ENCODE peak calls at places on chromosomes 5 and 9, in nine cellular contexts. One of them, this sample, is unnamed.

GRCh38 chr5:103293719-103294118 is 35.2 kb downstream of the MACIR start:
- DNase-seq in NCI-H2081: no peak
- DNase-seq in astrocyte of the cerebellum: no peak
- DNase-seq in dorsolateral prefrontal cortex: no peak
- DNase-seq in GM23338: no peak
- DNase-seq in fibroblast of mammary gland: peak
- DNase-seq in adrenal gland: no peak
- DNase-seq in fibroblast of lung: peak
- DNase-seq in SHP77: no peak
- DNase-seq in this sample: no peak

GRCh38 chr5:169354263-169354662 is 53.3 kb upstream of the SLIT3 start:
- DNase-seq in fibroblast of mammary gland: peak
- DNase-seq in fibroblast of lung: peak
- DNase-seq in NCI-H2081: no peak
- DNase-seq in GM23338: no peak
- DNase-seq in adrenal gland: no peak
- DNase-seq in astrocyte of the cerebellum: no peak
- DNase-seq in SHP77: no peak
- DNase-seq in dorsolateral prefrontal cortex: no peak
- DNase-seq in this sample: no peak

GRCh38 chr9:86795861-86796497 is 151.3 kb downstream of the GAS1 start:
- DNase-seq in GM23338: peak
- DNase-seq in adrenal gland: peak
- DNase-seq in SHP77: no peak
- DNase-seq in fibroblast of mammary gland: peak
- DNase-seq in astrocyte of the cerebellum: peak
- DNase-seq in fibroblast of lung: peak
- DNase-seq in dorsolateral prefrontal cortex: no peak
- DNase-seq in NCI-H2081: no peak
- DNase-seq in this sample: no peak

GRCh38 chr5:59036274-59036961 is 453.5 kb downstream of the RAB3C start:
- DNase-seq in astrocyte of the cerebellum: peak
- DNase-seq in GM23338: no peak
- DNase-seq in SHP77: peak
- DNase-seq in NCI-H2081: no peak
- DNase-seq in fibroblast of mammary gland: peak
- DNase-seq in adrenal gland: no peak
- DNase-seq in fibroblast of lung: peak
- DNase-seq in dorsolateral prefrontal cortex: no peak
- DNase-seq in this sample: no peak

GRCh38 chr5:61311836-61312808 is 19.9 kb upstream of the ZSWIM6 start:
- DNase-seq in GM23338: no peak
- DNase-seq in fibroblast of lung: peak
- DNase-seq in SHP77: no peak
- DNase-seq in NCI-H2081: no peak
- DNase-seq in astrocyte of the cerebellum: no peak
- DNase-seq in fibroblast of mammary gland: peak
- DNase-seq in adrenal gland: no peak
- DNase-seq in dorsolateral prefrontal cortex: no peak
- DNase-seq in this sample: no peak

GRCh38 chr5:16593013-16593412 is 23.8 kb downstream of the RETREG1 start:
- DNase-seq in NCI-H2081: no peak
- DNase-seq in adrenal gland: no peak
- DNase-seq in fibroblast of lung: peak
- DNase-seq in GM23338: no peak
- DNase-seq in dorsolateral prefrontal cortex: no peak
- DNase-seq in SHP77: no peak
- DNase-seq in astrocyte of the cerebellum: no peak
- DNase-seq in fibroblast of mammary gland: peak
- DNase-seq in this sample: no peak

GRCh38 chr5:174523311-174524159 is 200.8 kb upstream of the MSX2 start:
- DNase-seq in NCI-H2081: no peak
- DNase-seq in GM23338: no peak
- DNase-seq in fibroblast of lung: no peak
- DNase-seq in adrenal gland: no peak
- DNase-seq in dorsolateral prefrontal cortex: no peak
- DNase-seq in SHP77: no peak
- DNase-seq in astrocyte of the cerebellum: no peak
- DNase-seq in fibroblast of mammary gland: no peak
- DNase-seq in this sample: no peak

GRCh38 chr5:100647461-100648230 is 112.5 kb downstream of the FAM174A start:
- DNase-seq in fibroblast of lung: peak
- DNase-seq in NCI-H2081: peak
- DNase-seq in GM23338: peak
- DNase-seq in dorsolateral prefrontal cortex: no peak
- DNase-seq in astrocyte of the cerebellum: no peak
- DNase-seq in adrenal gland: no peak
- DNase-seq in SHP77: peak
- DNase-seq in fibroblast of mammary gland: no peak
- DNase-seq in this sample: no peak

GRCh38 chr9:131405858-131406566 is 12.1 kb downstream of the PRRC2B start:
- DNase-seq in fibroblast of mammary gland: no peak
- DNase-seq in dorsolateral prefrontal cortex: peak
- DNase-seq in GM23338: no peak
- DNase-seq in SHP77: no peak
- DNase-seq in fibroblast of lung: no peak
- DNase-seq in adrenal gland: no peak
- DNase-seq in NCI-H2081: peak
- DNase-seq in astrocyte of the cerebellum: no peak
- DNase-seq in this sample: no peak

GRCh38 chr5:119347996-119348395 is 7.8 kb upstream of the TNFAIP8 start:
- DNase-seq in SHP77: no peak
- DNase-seq in dorsolateral prefrontal cortex: no peak
- DNase-seq in GM23338: no peak
- DNase-seq in fibroblast of mammary gland: peak
- DNase-seq in fibroblast of lung: peak
- DNase-seq in astrocyte of the cerebellum: no peak
- DNase-seq in NCI-H2081: no peak
- DNase-seq in adrenal gland: no peak
- DNase-seq in this sample: no peak

GRCh38 chr9:134961331-134962064 is 43.8 kb upstream of the FCN1 start:
- DNase-seq in astrocyte of the cerebellum: no peak
- DNase-seq in fibroblast of mammary gland: no peak
- DNase-seq in fibroblast of lung: no peak
- DNase-seq in dorsolateral prefrontal cortex: no peak
- DNase-seq in adrenal gland: no peak
- DNase-seq in GM23338: no peak
- DNase-seq in SHP77: no peak
- DNase-seq in NCI-H2081: no peak
- DNase-seq in this sample: no peak

GRCh38 chr9:129138476-129139232 is 27.4 kb downstream of the PTPA start:
- DNase-seq in GM23338: no peak
- DNase-seq in fibroblast of lung: peak
- DNase-seq in astrocyte of the cerebellum: no peak
- DNase-seq in dorsolateral prefrontal cortex: no peak
- DNase-seq in adrenal gland: peak
- DNase-seq in NCI-H2081: no peak
- DNase-seq in fibroblast of mammary gland: peak
- DNase-seq in SHP77: no peak
- DNase-seq in this sample: no peak

GRCh38 chr9:5450360-5451051 is at the start of gene CD274:
- DNase-seq in GM23338: peak
- DNase-seq in fibroblast of mammary gland: peak
- DNase-seq in SHP77: peak
- DNase-seq in NCI-H2081: peak
- DNase-seq in adrenal gland: peak
- DNase-seq in fibroblast of lung: peak
- DNase-seq in astrocyte of the cerebellum: no peak
- DNase-seq in dorsolateral prefrontal cortex: peak
- DNase-seq in this sample: peak

GRCh38 chr9:4832786-4833579 is 40.2 kb downstream of the RCL1 start:
- DNase-seq in GM23338: no peak
- DNase-seq in NCI-H2081: no peak
- DNase-seq in astrocyte of the cerebellum: peak
- DNase-seq in dorsolateral prefrontal cortex: no peak
- DNase-seq in fibroblast of mammary gland: peak
- DNase-seq in fibroblast of lung: peak
- DNase-seq in adrenal gland: peak
- DNase-seq in SHP77: no peak
- DNase-seq in this sample: no peak

GRCh38 chr5:66993448-66993847 is 203.2 kb downstream of the CD180 start:
- DNase-seq in GM23338: no peak
- DNase-seq in SHP77: no peak
- DNase-seq in adrenal gland: no peak
- DNase-seq in NCI-H2081: no peak
- DNase-seq in fibroblast of mammary gland: no peak
- DNase-seq in fibroblast of lung: no peak
- DNase-seq in dorsolateral prefrontal cortex: no peak
- DNase-seq in astrocyte of the cerebellum: no peak
- DNase-seq in this sample: no peak

GRCh38 chr5:142446131-142446959 is 121.5 kb upstream of the SPRY4 start:
- DNase-seq in dorsolateral prefrontal cortex: no peak
- DNase-seq in SHP77: no peak
- DNase-seq in fibroblast of lung: peak
- DNase-seq in astrocyte of the cerebellum: no peak
- DNase-seq in GM23338: no peak
- DNase-seq in adrenal gland: peak
- DNase-seq in NCI-H2081: no peak
- DNase-seq in fibroblast of mammary gland: peak
- DNase-seq in this sample: no peak

GRCh38 chr9:124507880-124508432 is 757 bp upstream of the NR5A1 start:
- DNase-seq in adrenal gland: no peak
- DNase-seq in GM23338: no peak
- DNase-seq in NCI-H2081: no peak
- DNase-seq in fibroblast of lung: no peak
- DNase-seq in fibroblast of mammary gland: no peak
- DNase-seq in astrocyte of the cerebellum: no peak
- DNase-seq in SHP77: no peak
- DNase-seq in dorsolateral prefrontal cortex: no peak
- DNase-seq in this sample: no peak

GRCh38 chr5:93519737-93520136 is 61.3 kb downstream of the NR2F1-AS1 start:
- DNase-seq in GM23338: no peak
- DNase-seq in fibroblast of mammary gland: peak
- DNase-seq in dorsolateral prefrontal cortex: no peak
- DNase-seq in SHP77: no peak
- DNase-seq in fibroblast of lung: peak
- DNase-seq in adrenal gland: no peak
- DNase-seq in astrocyte of the cerebellum: no peak
- DNase-seq in NCI-H2081: no peak
- DNase-seq in this sample: no peak

GRCh38 chr9:115730845-115731244 is 422.7 kb upstream of the PAPPA start:
- DNase-seq in dorsolateral prefrontal cortex: no peak
- DNase-seq in fibroblast of lung: peak
- DNase-seq in adrenal gland: no peak
- DNase-seq in SHP77: no peak
- DNase-seq in astrocyte of the cerebellum: no peak
- DNase-seq in fibroblast of mammary gland: peak
- DNase-seq in NCI-H2081: no peak
- DNase-seq in GM23338: no peak
- DNase-seq in this sample: no peak

GRCh38 chr9:22986556-22986955 is 539.9 kb downstream of the DMRTA1 start:
- DNase-seq in dorsolateral prefrontal cortex: no peak
- DNase-seq in SHP77: no peak
- DNase-seq in astrocyte of the cerebellum: no peak
- DNase-seq in fibroblast of lung: no peak
- DNase-seq in adrenal gland: no peak
- DNase-seq in GM23338: peak
- DNase-seq in fibroblast of mammary gland: peak
- DNase-seq in NCI-H2081: no peak
- DNase-seq in this sample: no peak

GRCh38 chr5:5466227-5466626 is 43.8 kb downstream of the ICE1 start:
- DNase-seq in SHP77: no peak
- DNase-seq in NCI-H2081: no peak
- DNase-seq in fibroblast of mammary gland: no peak
- DNase-seq in dorsolateral prefrontal cortex: no peak
- DNase-seq in fibroblast of lung: no peak
- DNase-seq in adrenal gland: no peak
- DNase-seq in astrocyte of the cerebellum: no peak
- DNase-seq in GM23338: peak
- DNase-seq in this sample: no peak

GRCh38 chr5:112757468-112758208 is 20.0 kb downstream of the APC start:
- DNase-seq in adrenal gland: no peak
- DNase-seq in fibroblast of mammary gland: peak
- DNase-seq in dorsolateral prefrontal cortex: no peak
- DNase-seq in SHP77: peak
- DNase-seq in GM23338: peak
- DNase-seq in astrocyte of the cerebellum: peak
- DNase-seq in fibroblast of lung: peak
- DNase-seq in NCI-H2081: peak
- DNase-seq in this sample: no peak

GRCh38 chr5:93574939-93575241 is 6.1 kb downstream of the NR2F1-AS1 start:
- DNase-seq in NCI-H2081: no peak
- DNase-seq in dorsolateral prefrontal cortex: no peak
- DNase-seq in astrocyte of the cerebellum: no peak
- DNase-seq in SHP77: no peak
- DNase-seq in adrenal gland: no peak
- DNase-seq in fibroblast of mammary gland: no peak
- DNase-seq in fibroblast of lung: no peak
- DNase-seq in GM23338: peak
- DNase-seq in this sample: no peak

GRCh38 chr5:17248999-17249634 is 31.7 kb downstream of the BASP1 start:
- DNase-seq in dorsolateral prefrontal cortex: no peak
- DNase-seq in SHP77: no peak
- DNase-seq in adrenal gland: peak
- DNase-seq in fibroblast of mammary gland: peak
- DNase-seq in astrocyte of the cerebellum: peak
- DNase-seq in fibroblast of lung: peak
- DNase-seq in GM23338: no peak
- DNase-seq in NCI-H2081: no peak
- DNase-seq in this sample: no peak

GRCh38 chr9:124708633-124709032 is 62.5 kb downstream of the NR6A1 start:
- DNase-seq in fibroblast of lung: peak
- DNase-seq in GM23338: no peak
- DNase-seq in fibroblast of mammary gland: peak
- DNase-seq in astrocyte of the cerebellum: no peak
- DNase-seq in SHP77: no peak
- DNase-seq in NCI-H2081: no peak
- DNase-seq in dorsolateral prefrontal cortex: no peak
- DNase-seq in adrenal gland: no peak
- DNase-seq in this sample: no peak

GRCh38 chr5:97877578-97877977 is 694.5 kb upstream of the RIOK2 start:
- DNase-seq in adrenal gland: no peak
- DNase-seq in fibroblast of lung: no peak
- DNase-seq in SHP77: no peak
- DNase-seq in astrocyte of the cerebellum: no peak
- DNase-seq in dorsolateral prefrontal cortex: no peak
- DNase-seq in fibroblast of mammary gland: peak
- DNase-seq in NCI-H2081: no peak
- DNase-seq in GM23338: peak
- DNase-seq in this sample: no peak

GRCh38 chr5:102241809-102242421 is 54.2 kb downstream of the SLCO4C1 start:
- DNase-seq in dorsolateral prefrontal cortex: no peak
- DNase-seq in fibroblast of lung: no peak
- DNase-seq in NCI-H2081: no peak
- DNase-seq in astrocyte of the cerebellum: no peak
- DNase-seq in GM23338: peak
- DNase-seq in fibroblast of mammary gland: no peak
- DNase-seq in adrenal gland: no peak
- DNase-seq in SHP77: no peak
- DNase-seq in this sample: no peak